ENCODE peak calls at places on chromosome 14, in four cellular contexts. O, S, P and I are unnamed samples.

GRCh38 chr14:74905595-74906142 is 17.4 kb downstream of the RPS6KL1 start:
- DNase-seq in O (peak; percentile 36), P (peak; percentile 71), S (no peak), I (peak; percentile 75)

GRCh38 chr14:99603471-99603933 is 505 bp downstream of the CCDC85C start:
- DNase-seq in P (no peak), O (no peak), S (no peak), I (peak; percentile 35)

GRCh38 chr14:45253070-45253753 is at the start of gene MIS18BP1:
- DNase-seq in S (peak; percentile 81), P (peak; percentile 82), O (peak; percentile 96), I (peak; percentile 87)

GRCh38 chr14:64294672-64295413 is 672 bp upstream of the ESR2 start:
- DNase-seq in O (peak; percentile 33), S (peak; percentile 50), P (peak; percentile 75), I (peak; percentile 81)

GRCh38 chr14:80264698-80265097 is 53.4 kb upstream of the DIO2 start:
- DNase-seq in O (no peak), S (no peak), P (no peak), I (no peak)

GRCh38 chr14:25375639-25376038 is 325.7 kb upstream of the STXBP6 start:
- DNase-seq in S (no peak), O (no peak), P (no peak), I (no peak)

GRCh38 chr14:95121911-95122696 is 35.2 kb downstream of the DICER1 start:
- DNase-seq in S (no peak), O (no peak), P (no peak), I (no peak)

GRCh38 chr14:71933026-71933587 is 878 bp downstream of the RGS6 start:
- DNase-seq in O (no peak), S (no peak), P (no peak), I (peak; percentile 16)

GRCh38 chr14:33280646-33281045 is 342.0 kb downstream of the NPAS3 start:
- DNase-seq in S (no peak), O (no peak), P (no peak), I (no peak)

GRCh38 chr14:94029250-94029649 is 3.1 kb downstream of the OTUB2 start:
- DNase-seq in O (no peak), S (no peak), P (no peak), I (no peak)

GRCh38 chr14:70793637-70794036 is 15.7 kb downstream of the MAP3K9 start:
- DNase-seq in O (no peak), P (no peak), S (no peak), I (no peak)

GRCh38 chr14:60179296-60179924 is 14.2 kb upstream of the DHRS7 start:
- DNase-seq in S (no peak), O (no peak), P (no peak), I (no peak)

GRCh38 chr14:81062816-81063215 is 107.4 kb downstream of the TSHR start:
- DNase-seq in O (peak; percentile 10), S (peak; percentile 1), P (peak; percentile 30), I (peak; percentile 12)

GRCh38 chr14:36028218-36028617 is 148.3 kb downstream of the PTCSC3 start:
- DNase-seq in S (no peak), P (no peak), O (no peak), I (no peak)

GRCh38 chr14:100529561-100530031 is 57.6 kb downstream of the BEGAIN start:
- DNase-seq in P (peak; percentile 0), S (no peak), O (no peak), I (no peak)

GRCh38 chr14:65211341-65211987 is 109.1 kb upstream of the MAX start:
- DNase-seq in P (no peak), O (peak; percentile 37), S (no peak), I (no peak)

GRCh38 chr14:98819132-98819866 is 452.7 kb downstream of the BCL11B start:
- DNase-seq in P (no peak), O (no peak), S (no peak), I (no peak)

GRCh38 chr14:70098257-70098809 is 90.4 kb downstream of the SLC8A3 start:
- DNase-seq in O (no peak), P (no peak), S (no peak), I (no peak)

GRCh38 chr14:59190372-59190771 is 1.9 kb downstream of the DAAM1 start:
- DNase-seq in O (peak; percentile 24), P (no peak), S (no peak), I (no peak)

GRCh38 chr14:100660498-100661339 is 66.0 kb upstream of the DLK1 start:
- DNase-seq in S (no peak), P (no peak), O (peak; percentile 76), I (no peak)

GRCh38 chr14:63432228-63432627 is 110.9 kb downstream of the PPP2R5E start:
- DNase-seq in O (no peak), S (no peak), P (no peak), I (no peak)

GRCh38 chr14:69234106-69234505 is 25.9 kb upstream of the GALNT16 start:
- DNase-seq in S (no peak), P (no peak), O (no peak), I (no peak)

GRCh38 chr14:106875503-106875902 is 1349.1 kb downstream of the TMEM121 start:
- DNase-seq in S (no peak), P (no peak), O (no peak), I (no peak)

GRCh38 chr14:57227083-57227482 is 41.6 kb downstream of the EXOC5 start:
- DNase-seq in O (no peak), S (no peak), P (no peak), I (no peak)

GRCh38 chr14:103657466-103657865 is 28.5 kb downstream of the KLC1 start:
- DNase-seq in S (no peak), P (no peak), O (no peak), I (no peak)
- TF ChIP-seq SP1 in S (no peak), P (no peak), O (no peak), I (no peak)

DNA sequence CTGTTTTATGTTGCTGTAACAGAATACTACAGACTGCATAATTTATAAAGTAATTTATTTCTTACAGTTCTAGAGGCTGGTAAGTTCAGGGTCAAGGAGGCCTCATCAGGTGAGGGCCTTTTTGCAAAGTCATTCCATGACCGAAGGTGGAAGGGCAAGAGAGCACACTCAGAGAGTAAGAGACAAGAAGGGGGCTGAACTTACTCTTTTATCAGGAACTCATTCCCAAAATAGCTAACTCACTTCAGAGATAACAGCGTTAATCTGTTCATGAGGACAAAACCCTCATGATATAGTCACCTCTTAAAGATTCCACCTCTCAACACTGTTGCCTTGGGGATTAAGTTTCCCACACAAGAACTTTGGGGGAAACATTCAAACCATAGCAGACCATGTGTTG is 51.5 kb upstream of the RNU6-7 start:
- DNase-seq in P (peak; percentile 24), O (no peak), S (no peak), I (no peak)
- TF ChIP-seq FOXM1 in P (no peak), O (no peak), S (no peak), I (no peak)

GRCh38 chr14:50410921-50411320 is 14.2 kb upstream of the CDKL1 start:
- DNase-seq in S (no peak), O (no peak), P (no peak), I (no peak)

GRCh38 chr14:50407089-50407813 is 10.6 kb upstream of the CDKL1 start:
- DNase-seq in O (no peak), S (no peak), P (no peak), I (no peak)

GRCh38 chr14:50410016-50410530 is 13.4 kb upstream of the CDKL1 start:
- DNase-seq in O (no peak), P (no peak), S (no peak), I (no peak)
- TF ChIP-seq SP1 in O (no peak), P (no peak), S (no peak), I (no peak)

GRCh38 chr14:21087294-21088091 is 11.0 kb downstream of the ZNF219 start:
- DNase-seq in P (no peak), O (no peak), S (no peak), I (no peak)
- TF ChIP-seq FOXM1 in P (no peak), O (no peak), S (no peak), I (no peak)

GRCh38 chr14:28744126-28744525 is 22.5 kb upstream of the FOXG1 start:
- DNase-seq in P (no peak), S (no peak), O (no peak), I (no peak)
- TF ChIP-seq SP1 in P (no peak), S (no peak), O (no peak), I (no peak)

GRCh38 chr14:34678735-34679134 is 35.7 kb downstream of the CFL2 start:
- DNase-seq in O (no peak), P (no peak), S (no peak), I (no peak)
- TF ChIP-seq FOXM1 in O (no peak), P (no peak), S (no peak), I (no peak)